ENCODE peak calls at places on chromosome 15, in ten cellular contexts. H, M, C, D, Q, N, W, X, G and F are unnamed samples.

GRCh38 chr15:28942521-28943035 is 56.8 kb downstream of the APBA2 start:
- DNase-seq in X (no peak), G (no peak), H (no peak), Q (no peak), D (no peak), W (no peak), C (no peak), N (no peak), M (no peak), F (no peak)

GRCh38 chr15:66039117-66039860 is 170.0 kb downstream of the RAB11A start:
- DNase-seq in Q (no peak), C (no peak), M (peak; percentile 31), W (no peak), H (no peak), G (no peak), D (no peak), X (peak; percentile 57), N (peak; percentile 53), F (no peak)

GRCh38 chr15:31125061-31125460 is 23.5 kb upstream of the TRPM1 start:
- DNase-seq in X (no peak), N (no peak), M (no peak), G (no peak), D (no peak), Q (no peak), W (no peak), C (no peak), H (no peak), F (no peak)

GRCh38 chr15:40054746-40055575 is 16.0 kb upstream of the SRP14 start:
- DNase-seq in Q (no peak), N (no peak), M (peak; percentile 31), G (peak; percentile 67), X (no peak), W (peak; percentile 81), D (peak; percentile 52), C (no peak), H (no peak), F (no peak)

GRCh38 chr15:78210349-78210717 is 24.0 kb downstream of the ACSBG1 start:
- DNase-seq in D (peak; percentile 6), W (no peak), C (no peak), Q (no peak), G (no peak), X (no peak), H (no peak), M (no peak), N (no peak), F (no peak)

GRCh38 chr15:40595219-40595618 is 1.2 kb downstream of the KNL1 start:
- DNase-seq in N (no peak), D (no peak), M (peak; percentile 12), C (no peak), H (no peak), W (no peak), X (no peak), Q (no peak), G (no peak), F (no peak)

GRCh38 chr15:86077070-86077469 is 2.6 kb upstream of the AGBL1 start:
- DNase-seq in X (no peak), H (no peak), D (no peak), G (no peak), M (no peak), N (peak; percentile 34), C (no peak), W (no peak), Q (no peak), F (no peak)

GRCh38 chr15:51982770-51983103 is 11.2 kb upstream of the LEO1 start:
- DNase-seq in W (no peak), X (no peak), Q (no peak), H (no peak), C (no peak), M (peak; percentile 16), D (no peak), G (no peak), N (no peak), F (no peak)

GRCh38 chr15:99135194-99135593 is 30.3 kb downstream of the SYNM start:
- DNase-seq in G (peak; percentile 37), M (no peak), C (no peak), N (no peak), W (no peak), X (no peak), Q (no peak), H (no peak), D (no peak), F (no peak)

GRCh38 chr15:100893261-100893963 is 13.8 kb downstream of the ALDH1A3 start:
- DNase-seq in N (no peak), Q (no peak), G (no peak), H (no peak), M (no peak), C (no peak), X (no peak), W (no peak), D (no peak), F (no peak)

GRCh38 chr15:90436952-90437351 is 48.9 kb downstream of the IQGAP1 start:
- DNase-seq in N (no peak), Q (no peak), W (no peak), H (no peak), G (no peak), D (no peak), C (no peak), M (no peak), X (no peak), F (no peak)

GRCh38 chr15:75456710-75457109 is 5.2 kb upstream of the SIN3A start:
- DNase-seq in X (no peak), W (no peak), Q (no peak), G (no peak), H (no peak), M (peak; percentile 73), D (no peak), C (no peak), N (no peak), F (no peak)

GRCh38 chr15:83992356-83993031 is 243.1 kb upstream of the GOLGA6L4 start:
- DNase-seq in G (no peak), N (no peak), Q (no peak), D (no peak), X (no peak), H (no peak), M (no peak), C (no peak), W (no peak), F (no peak)

GRCh38 chr15:85793641-85794597 is 806 bp downstream of the KLHL25 start:
- DNase-seq in Q (peak; percentile 34), D (peak; percentile 19), G (no peak), M (peak; percentile 77), X (peak; percentile 35), C (peak; percentile 33), N (peak; percentile 56), H (peak; percentile 21), W (no peak), F (peak; percentile 26)

GRCh38 chr15:46127361-46127874 is 492.6 kb downstream of the SQOR start:
- DNase-seq in W (no peak), G (peak; percentile 28), D (no peak), C (no peak), M (peak; percentile 2), N (no peak), Q (no peak), H (no peak), X (no peak), F (no peak)

GRCh38 chr15:69713726-69714559 is 261.3 kb downstream of the RPLP1 start:
- DNase-seq in X (no peak), Q (peak; percentile 35), H (peak; percentile 65), C (peak; percentile 48), W (no peak), G (no peak), N (no peak), M (no peak), D (peak; percentile 26), F (no peak)

GRCh38 chr15:85800460-85801123 is 5.9 kb upstream of the KLHL25 start:
- DNase-seq in D (peak; percentile 54), M (peak; percentile 88), W (no peak), C (no peak), N (peak; percentile 58), X (no peak), H (no peak), G (peak; percentile 47), Q (no peak), F (no peak)

GRCh38 chr15:63521405-63522142 is 17.2 kb downstream of the USP3 start:
- DNase-seq in D (no peak), G (peak; percentile 41), X (no peak), M (peak; percentile 51), C (no peak), N (no peak), H (no peak), Q (no peak), W (no peak), F (no peak)

GRCh38 chr15:67133738-67134576 is 68.6 kb downstream of the SMAD3 start:
- DNase-seq in H (peak; percentile 65), X (no peak), G (no peak), D (no peak), W (peak; percentile 81), Q (peak; percentile 54), N (peak; percentile 47), C (peak; percentile 39), M (peak; percentile 57), F (no peak)

GRCh38 chr15:58546066-58546591 is 114.3 kb downstream of the LIPC start:
- DNase-seq in C (no peak), N (no peak), W (no peak), G (no peak), X (no peak), H (no peak), Q (no peak), D (no peak), M (no peak), F (no peak)

GRCh38 chr15:48313216-48313615 is 18.0 kb upstream of the DUT start:
- DNase-seq in H (no peak), D (no peak), N (no peak), Q (no peak), C (no peak), X (no peak), W (no peak), M (no peak), G (no peak), F (no peak)

GRCh38 chr15:30859091-30859874 is 44.4 kb upstream of the FAN1 start:
- DNase-seq in M (peak; percentile 61), C (no peak), H (no peak), W (no peak), G (peak; percentile 43), X (no peak), D (no peak), N (peak; percentile 41), Q (peak; percentile 2), F (no peak)

GRCh38 chr15:98735895-98736617 is 87.7 kb downstream of the IGF1R start:
- DNase-seq in D (no peak), G (no peak), W (no peak), C (no peak), Q (no peak), N (no peak), H (no peak), M (peak; percentile 16), X (no peak), F (no peak)

GRCh38 chr15:97728791-97729190 is 231.7 kb upstream of the ARRDC4 start:
- DNase-seq in G (no peak), W (no peak), H (no peak), D (no peak), N (no peak), C (no peak), X (no peak), Q (no peak), M (no peak), F (no peak)

GRCh38 chr15:62464705-62465104 is 299.6 kb upstream of the C2CD4B start:
- DNase-seq in H (no peak), D (no peak), M (peak; percentile 79), N (no peak), X (no peak), W (no peak), G (no peak), Q (no peak), C (no peak), F (no peak)

GRCh38 chr15:39919740-39920509 is at the start of gene GPR176:
- DNase-seq in W (no peak), X (peak; percentile 54), C (peak; percentile 7), M (peak; percentile 95), N (peak; percentile 68), H (peak; percentile 21), G (peak; percentile 84), Q (peak; percentile 20), D (no peak), F (no peak)

GRCh38 chr15:56699743-56700142 is 33.6 kb downstream of the ZNF280D start:
- DNase-seq in D (no peak), Q (no peak), H (no peak), N (no peak), C (no peak), M (no peak), X (no peak), W (no peak), G (no peak), F (no peak)

GRCh38 chr15:101167791-101168462 is 83.9 kb downstream of the CHSY1 start:
- DNase-seq in H (no peak), W (no peak), C (peak; percentile 51), N (no peak), M (peak; percentile 71), G (peak; percentile 86), Q (no peak), X (no peak), D (no peak), F (no peak)